ENCODE peak calls at places on chromosomes 11 and 22, in four cellular contexts. One of them, this sample, is unnamed.

GRCh38 chr22:39388261-39389011 is 11.1 kb upstream of the TAB1 start:
- DNase-seq in body of pancreas: peak
- DNase-seq in right cardiac atrium: peak
- DNase-seq in astrocyte: peak
- DNase-seq in this sample: peak

GRCh38 chr11:72544589-72544988 is 110.3 kb upstream of the CLPB start:
- DNase-seq in body of pancreas: no peak
- DNase-seq in right cardiac atrium: no peak
- DNase-seq in astrocyte: no peak
- DNase-seq in this sample: no peak

GRCh38 chr11:15638386-15638787 is 523.7 kb downstream of the INSC start:
- DNase-seq in body of pancreas: no peak
- DNase-seq in right cardiac atrium: peak
- DNase-seq in astrocyte: no peak
- DNase-seq in this sample: no peak

GRCh38 chr11:1192741-1193325 is 30.0 kb upstream of the MUC5B start:
- DNase-seq in body of pancreas: peak
- DNase-seq in right cardiac atrium: no peak
- DNase-seq in astrocyte: no peak
- DNase-seq in this sample: no peak

GRCh38 chr22:22210375-22210774 is 34.2 kb upstream of the VPREB1 start:
- DNase-seq in body of pancreas: no peak
- DNase-seq in right cardiac atrium: no peak
- DNase-seq in astrocyte: peak
- DNase-seq in this sample: no peak

GRCh38 chr22:30969532-30970355 is 679 bp downstream of the TUG1 start:
- DNase-seq in body of pancreas: no peak
- DNase-seq in right cardiac atrium: no peak
- DNase-seq in astrocyte: peak
- DNase-seq in this sample: peak

GRCh38 chr11:15493066-15493465 is 378.3 kb downstream of the INSC start:
- DNase-seq in body of pancreas: no peak
- DNase-seq in right cardiac atrium: no peak
- DNase-seq in astrocyte: peak
- DNase-seq in this sample: no peak

GRCh38 chr22:30649430-30650007 is 13.9 kb downstream of the SLC35E4 start:
- DNase-seq in body of pancreas: peak
- DNase-seq in right cardiac atrium: no peak
- DNase-seq in astrocyte: peak
- DNase-seq in this sample: no peak

GRCh38 chr22:49569286-49570031 is 258.2 kb downstream of the BRD1 start:
- DNase-seq in body of pancreas: no peak
- DNase-seq in right cardiac atrium: peak
- DNase-seq in astrocyte: no peak
- DNase-seq in this sample: no peak

GRCh38 chr11:108319541-108320145 is 96.8 kb downstream of the ATM start:
- DNase-seq in body of pancreas: no peak
- DNase-seq in right cardiac atrium: no peak
- DNase-seq in astrocyte: peak
- DNase-seq in this sample: no peak

GRCh38 chr11:124783002-124783401 is 17.2 kb downstream of the MSANTD2 start:
- DNase-seq in body of pancreas: no peak
- DNase-seq in right cardiac atrium: no peak
- DNase-seq in astrocyte: no peak
- DNase-seq in this sample: no peak

GRCh38 chr11:81218440-81218839 is 1515.2 kb downstream of the FAM181B start:
- DNase-seq in body of pancreas: no peak
- DNase-seq in right cardiac atrium: no peak
- DNase-seq in astrocyte: no peak
- DNase-seq in this sample: no peak

GRCh38 chr11:101759771-101760450 is 154.9 kb upstream of the CEP126 start:
- DNase-seq in body of pancreas: no peak
- DNase-seq in right cardiac atrium: no peak
- DNase-seq in astrocyte: no peak
- DNase-seq in this sample: no peak

GRCh38 chr11:94077568-94078293 is 50.9 kb upstream of the PANX1 start:
- DNase-seq in body of pancreas: no peak
- DNase-seq in right cardiac atrium: no peak
- DNase-seq in astrocyte: no peak
- DNase-seq in this sample: no peak

GRCh38 chr11:126188332-126189108 is 22.9 kb downstream of the RPUSD4 start:
- DNase-seq in body of pancreas: no peak
- DNase-seq in right cardiac atrium: no peak
- DNase-seq in astrocyte: no peak
- DNase-seq in this sample: no peak

GRCh38 chr11:126191379-126192073 is 19.9 kb downstream of the RPUSD4 start:
- DNase-seq in body of pancreas: no peak
- DNase-seq in right cardiac atrium: no peak
- DNase-seq in astrocyte: no peak
- DNase-seq in this sample: no peak

GRCh38 chr11:126190792-126191191 is 20.7 kb downstream of the RPUSD4 start:
- DNase-seq in body of pancreas: no peak
- DNase-seq in right cardiac atrium: no peak
- DNase-seq in astrocyte: no peak
- DNase-seq in this sample: no peak

GRCh38 chr11:126186708-126187481 is 24.6 kb downstream of the RPUSD4 start:
- DNase-seq in body of pancreas: no peak
- DNase-seq in right cardiac atrium: no peak
- DNase-seq in astrocyte: no peak
- DNase-seq in this sample: peak

GRCh38 chr11:126189109-126189929 is 22.1 kb downstream of the RPUSD4 start:
- DNase-seq in body of pancreas: no peak
- DNase-seq in right cardiac atrium: no peak
- DNase-seq in astrocyte: no peak
- DNase-seq in this sample: no peak
- H3K27ac ChIP-seq in body of pancreas: no peak
- H3K27ac ChIP-seq in right cardiac atrium: no peak
- H3K27ac ChIP-seq in astrocyte: no peak
- H3K27ac ChIP-seq in this sample: no peak

GRCh38 chr11:112539165-112539564 is 278.5 kb upstream of the PLET1 start:
- DNase-seq in body of pancreas: no peak
- DNase-seq in right cardiac atrium: no peak
- DNase-seq in astrocyte: no peak
- DNase-seq in this sample: no peak
- H3K4me3 ChIP-seq in body of pancreas: no peak
- H3K4me3 ChIP-seq in right cardiac atrium: no peak
- H3K4me3 ChIP-seq in astrocyte: no peak
- H3K4me3 ChIP-seq in this sample: no peak

GRCh38 chr11:66723693-66724092 is 5.3 kb downstream of the SPTBN2 start:
- DNase-seq in body of pancreas: no peak
- DNase-seq in right cardiac atrium: no peak
- DNase-seq in astrocyte: no peak
- DNase-seq in this sample: no peak

GRCh38 chr11:66720899-66721470 is 8.0 kb downstream of the SPTBN2 start:
- DNase-seq in body of pancreas: no peak
- DNase-seq in right cardiac atrium: no peak
- DNase-seq in astrocyte: no peak
- DNase-seq in this sample: no peak

GRCh38 chr11:66720223-66720898 is 8.7 kb downstream of the SPTBN2 start:
- DNase-seq in body of pancreas: peak
- DNase-seq in right cardiac atrium: no peak
- DNase-seq in astrocyte: peak
- DNase-seq in this sample: no peak

GRCh38 chr11:66722745-66723651 is 6.0 kb downstream of the SPTBN2 start:
- DNase-seq in body of pancreas: no peak
- DNase-seq in right cardiac atrium: no peak
- DNase-seq in astrocyte: no peak
- DNase-seq in this sample: no peak

GRCh38 chr11:66721939-66722338 is 7.1 kb downstream of the SPTBN2 start:
- DNase-seq in body of pancreas: no peak
- DNase-seq in right cardiac atrium: no peak
- DNase-seq in astrocyte: no peak
- DNase-seq in this sample: no peak
- H3K27ac ChIP-seq in body of pancreas: no peak
- H3K27ac ChIP-seq in right cardiac atrium: no peak
- H3K27ac ChIP-seq in astrocyte: no peak
- H3K27ac ChIP-seq in this sample: no peak

DNA sequence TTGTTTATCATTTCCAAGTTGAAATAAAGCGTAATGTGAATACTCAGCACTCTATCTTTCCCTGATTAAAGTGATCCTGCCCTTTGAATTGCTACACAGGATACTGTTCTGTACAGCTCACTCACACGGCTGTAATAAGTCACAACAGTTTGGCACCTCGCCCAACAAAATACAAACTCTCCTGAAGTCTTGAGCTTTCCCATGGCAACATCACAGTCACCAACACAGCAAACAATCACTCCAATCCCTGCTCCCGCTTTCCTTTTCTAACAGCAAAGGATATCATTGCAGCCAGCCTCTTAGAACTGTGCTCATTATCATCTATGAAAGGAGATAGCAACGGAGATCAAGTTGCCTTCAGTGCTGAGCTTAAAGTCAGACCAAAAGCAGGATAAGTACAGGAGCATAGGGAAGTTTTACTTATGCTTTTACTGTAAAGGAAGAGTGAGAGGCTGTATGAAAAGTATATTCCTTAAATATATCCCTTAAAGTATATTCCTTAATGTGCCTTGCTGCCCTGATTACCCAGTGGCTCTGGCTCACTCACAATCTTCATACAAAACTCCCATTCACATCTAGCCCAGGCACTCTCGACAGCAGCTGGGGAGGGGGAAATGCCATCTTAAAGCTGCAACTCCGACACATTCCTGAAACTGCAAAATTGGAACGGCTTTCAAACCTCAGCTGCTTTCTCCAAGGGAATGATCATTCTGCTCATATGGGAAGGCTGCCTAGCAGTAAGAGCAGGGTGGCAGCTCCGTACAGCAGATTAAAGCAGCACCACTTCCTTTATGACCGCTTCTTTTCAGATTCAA is 35.9 kb downstream of the MAML2 start:
- DNase-seq in body of pancreas: peak
- DNase-seq in right cardiac atrium: peak
- DNase-seq in astrocyte: peak
- DNase-seq in this sample: no peak
- H3K4me3 ChIP-seq in body of pancreas: no peak
- H3K4me3 ChIP-seq in right cardiac atrium: peak
- H3K4me3 ChIP-seq in astrocyte: peak
- H3K4me3 ChIP-seq in this sample: no peak